ENCODE peak calls at places on chromosomes 2 and 18, in eight cellular contexts. One of them, this sample, is unnamed.

GRCh38 chr2:141027221-141027620 is 1103.6 kb downstream of the LRP1B start:
- DNase-seq in mesenchymal stem cell: no peak
- DNase-seq in gastrocnemius medialis: no peak
- DNase-seq in SJSA1: no peak
- DNase-seq in aorta: no peak
- DNase-seq in mesendoderm: no peak
- DNase-seq in tibial artery: no peak
- DNase-seq in lower lobe of right lung: no peak
- DNase-seq in this sample: no peak

GRCh38 chr18:8253943-8254342 is 355.3 kb upstream of the RAB12 start:
- DNase-seq in aorta: no peak
- DNase-seq in SJSA1: no peak
- DNase-seq in tibial artery: no peak
- DNase-seq in gastrocnemius medialis: no peak
- DNase-seq in mesendoderm: no peak
- DNase-seq in mesenchymal stem cell: no peak
- DNase-seq in lower lobe of right lung: no peak
- DNase-seq in this sample: no peak

GRCh38 chr2:222861411-222862067 is 703 bp downstream of the ACSL3 start:
- DNase-seq in mesendoderm: no peak
- DNase-seq in aorta: peak; percentile 69
- DNase-seq in lower lobe of right lung: peak; percentile 77
- DNase-seq in SJSA1: peak; percentile 30
- DNase-seq in mesenchymal stem cell: no peak
- DNase-seq in tibial artery: peak; percentile 74
- DNase-seq in gastrocnemius medialis: no peak
- DNase-seq in this sample: peak; percentile 62

GRCh38 chr2:12106440-12107080 is 360.1 kb downstream of the LPIN1 start:
- DNase-seq in mesenchymal stem cell: peak; percentile 98
- DNase-seq in mesendoderm: no peak
- DNase-seq in aorta: peak; percentile 75
- DNase-seq in SJSA1: peak; percentile 89
- DNase-seq in tibial artery: peak; percentile 67
- DNase-seq in lower lobe of right lung: no peak
- DNase-seq in gastrocnemius medialis: peak; percentile 41
- DNase-seq in this sample: peak; percentile 86

GRCh38 chr2:228039752-228040534 is 141.5 kb downstream of the SPHKAP start:
- DNase-seq in SJSA1: peak; percentile 2
- DNase-seq in gastrocnemius medialis: no peak
- DNase-seq in tibial artery: no peak
- DNase-seq in mesendoderm: peak; percentile 63
- DNase-seq in lower lobe of right lung: no peak
- DNase-seq in aorta: no peak
- DNase-seq in mesenchymal stem cell: no peak
- DNase-seq in this sample: no peak

GRCh38 chr18:22171839-22172582 is 2.6 kb downstream of the GATA6 start:
- DNase-seq in aorta: no peak
- DNase-seq in mesenchymal stem cell: no peak
- DNase-seq in tibial artery: no peak
- DNase-seq in mesendoderm: no peak
- DNase-seq in lower lobe of right lung: peak; percentile 46
- DNase-seq in gastrocnemius medialis: no peak
- DNase-seq in SJSA1: no peak
- DNase-seq in this sample: no peak

GRCh38 chr2:240993446-240994160 is 4.8 kb upstream of the SNED1 start:
- DNase-seq in gastrocnemius medialis: no peak
- DNase-seq in SJSA1: no peak
- DNase-seq in lower lobe of right lung: peak; percentile 41
- DNase-seq in mesendoderm: no peak
- DNase-seq in mesenchymal stem cell: no peak
- DNase-seq in tibial artery: peak; percentile 67
- DNase-seq in aorta: no peak
- DNase-seq in this sample: no peak

GRCh38 chr2:215409331-215410127 is 26.3 kb downstream of the FN1 start:
- DNase-seq in lower lobe of right lung: no peak
- DNase-seq in gastrocnemius medialis: no peak
- DNase-seq in tibial artery: no peak
- DNase-seq in aorta: no peak
- DNase-seq in mesendoderm: no peak
- DNase-seq in SJSA1: peak; percentile 23
- DNase-seq in mesenchymal stem cell: no peak
- DNase-seq in this sample: no peak

GRCh38 chr18:25072205-25072604 is 279.8 kb downstream of the ZNF521 start:
- DNase-seq in mesendoderm: no peak
- DNase-seq in tibial artery: no peak
- DNase-seq in gastrocnemius medialis: no peak
- DNase-seq in SJSA1: no peak
- DNase-seq in aorta: no peak
- DNase-seq in mesenchymal stem cell: no peak
- DNase-seq in lower lobe of right lung: no peak
- DNase-seq in this sample: no peak

GRCh38 chr18:49920731-49921130 is 107.4 kb upstream of the ACAA2 start:
- DNase-seq in gastrocnemius medialis: no peak
- DNase-seq in mesendoderm: no peak
- DNase-seq in SJSA1: peak; percentile 83
- DNase-seq in aorta: no peak
- DNase-seq in mesenchymal stem cell: no peak
- DNase-seq in lower lobe of right lung: no peak
- DNase-seq in tibial artery: no peak
- DNase-seq in this sample: no peak

GRCh38 chr18:71443726-71444480 is 1100.2 kb downstream of the CBLN2 start:
- DNase-seq in tibial artery: no peak
- DNase-seq in SJSA1: no peak
- DNase-seq in aorta: no peak
- DNase-seq in mesendoderm: peak; percentile 11
- DNase-seq in gastrocnemius medialis: no peak
- DNase-seq in lower lobe of right lung: no peak
- DNase-seq in mesenchymal stem cell: no peak
- DNase-seq in this sample: no peak

GRCh38 chr2:188788621-188789020 is 185.6 kb upstream of the COL3A1 start:
- DNase-seq in SJSA1: peak; percentile 83
- DNase-seq in gastrocnemius medialis: peak; percentile 39
- DNase-seq in aorta: peak; percentile 80
- DNase-seq in mesendoderm: no peak
- DNase-seq in lower lobe of right lung: no peak
- DNase-seq in mesenchymal stem cell: peak; percentile 87
- DNase-seq in tibial artery: peak; percentile 84
- DNase-seq in this sample: peak; percentile 54

GRCh38 chr2:52976132-52976949 is 791.3 kb upstream of the CHAC2 start:
- DNase-seq in tibial artery: no peak
- DNase-seq in lower lobe of right lung: no peak
- DNase-seq in mesenchymal stem cell: peak; percentile 18
- DNase-seq in mesendoderm: peak; percentile 66
- DNase-seq in gastrocnemius medialis: no peak
- DNase-seq in aorta: no peak
- DNase-seq in SJSA1: peak; percentile 7
- DNase-seq in this sample: no peak

GRCh38 chr2:24261441-24261840 is 86.6 kb downstream of the FAM228A start:
- DNase-seq in SJSA1: no peak
- DNase-seq in gastrocnemius medialis: no peak
- DNase-seq in mesendoderm: no peak
- DNase-seq in aorta: no peak
- DNase-seq in lower lobe of right lung: no peak
- DNase-seq in mesenchymal stem cell: no peak
- DNase-seq in tibial artery: no peak
- DNase-seq in this sample: no peak

GRCh38 chr2:42795871-42796301 is 3.5 kb upstream of the HAAO start:
- DNase-seq in SJSA1: no peak
- DNase-seq in lower lobe of right lung: no peak
- DNase-seq in gastrocnemius medialis: no peak
- DNase-seq in aorta: no peak
- DNase-seq in mesendoderm: no peak
- DNase-seq in tibial artery: no peak
- DNase-seq in mesenchymal stem cell: peak; percentile 66
- DNase-seq in this sample: no peak

GRCh38 chr2:241260911-241261310 is 54.6 kb downstream of the HDLBP start:
- DNase-seq in aorta: no peak
- DNase-seq in mesendoderm: no peak
- DNase-seq in SJSA1: no peak
- DNase-seq in gastrocnemius medialis: no peak
- DNase-seq in tibial artery: no peak
- DNase-seq in lower lobe of right lung: no peak
- DNase-seq in mesenchymal stem cell: no peak
- DNase-seq in this sample: no peak

GRCh38 chr18:71036783-71037182 is 747.9 kb downstream of the SOCS6 start:
- DNase-seq in SJSA1: peak; percentile 4
- DNase-seq in mesenchymal stem cell: no peak
- DNase-seq in gastrocnemius medialis: no peak
- DNase-seq in lower lobe of right lung: no peak
- DNase-seq in aorta: no peak
- DNase-seq in tibial artery: no peak
- DNase-seq in mesendoderm: peak; percentile 1
- DNase-seq in this sample: no peak

GRCh38 chr2:149166958-149167810 is 128.7 kb downstream of the LYPD6B start:
- DNase-seq in mesenchymal stem cell: peak; percentile 34
- DNase-seq in mesendoderm: no peak
- DNase-seq in lower lobe of right lung: no peak
- DNase-seq in aorta: no peak
- DNase-seq in tibial artery: no peak
- DNase-seq in SJSA1: no peak
- DNase-seq in gastrocnemius medialis: no peak
- DNase-seq in this sample: no peak

GRCh38 chr18:64258111-64258650 is 109.3 kb upstream of the LINC00305 start:
- DNase-seq in lower lobe of right lung: no peak
- DNase-seq in mesenchymal stem cell: no peak
- DNase-seq in aorta: no peak
- DNase-seq in mesendoderm: no peak
- DNase-seq in SJSA1: no peak
- DNase-seq in gastrocnemius medialis: no peak
- DNase-seq in tibial artery: no peak
- DNase-seq in this sample: no peak

GRCh38 chr2:136392897-136393296 is 274.9 kb upstream of the CXCR4 start:
- DNase-seq in gastrocnemius medialis: no peak
- DNase-seq in lower lobe of right lung: no peak
- DNase-seq in SJSA1: no peak
- DNase-seq in aorta: no peak
- DNase-seq in tibial artery: no peak
- DNase-seq in mesendoderm: no peak
- DNase-seq in mesenchymal stem cell: no peak
- DNase-seq in this sample: no peak

GRCh38 chr2:112220831-112221230 is 34.0 kb downstream of the ZC3H8 start:
- DNase-seq in mesendoderm: no peak
- DNase-seq in tibial artery: no peak
- DNase-seq in mesenchymal stem cell: no peak
- DNase-seq in gastrocnemius medialis: no peak
- DNase-seq in lower lobe of right lung: no peak
- DNase-seq in aorta: no peak
- DNase-seq in SJSA1: no peak
- DNase-seq in this sample: no peak

GRCh38 chr2:224586127-224586702 is 1.1 kb upstream of the CUL3 start:
- DNase-seq in mesendoderm: no peak
- DNase-seq in lower lobe of right lung: no peak
- DNase-seq in aorta: no peak
- DNase-seq in mesenchymal stem cell: no peak
- DNase-seq in tibial artery: no peak
- DNase-seq in SJSA1: no peak
- DNase-seq in gastrocnemius medialis: no peak
- DNase-seq in this sample: no peak

GRCh38 chr2:8448822-8449577 is 232.9 kb upstream of the ID2 start:
- DNase-seq in mesendoderm: no peak
- DNase-seq in SJSA1: no peak
- DNase-seq in mesenchymal stem cell: no peak
- DNase-seq in aorta: no peak
- DNase-seq in tibial artery: no peak
- DNase-seq in gastrocnemius medialis: no peak
- DNase-seq in lower lobe of right lung: no peak
- DNase-seq in this sample: no peak
- H3K27me3 ChIP-seq in mesendoderm: no peaks in the 10 kb centered on the region
- H3K27me3 ChIP-seq in SJSA1: no peaks in the 10 kb centered on the region
- H3K27me3 ChIP-seq in mesenchymal stem cell: no peaks in the 10 kb centered on the region
- H3K27me3 ChIP-seq in aorta: no peaks in the 10 kb centered on the region
- H3K27me3 ChIP-seq in tibial artery: no peaks in the 10 kb centered on the region
- H3K27me3 ChIP-seq in gastrocnemius medialis: no peaks in the 10 kb centered on the region
- H3K27me3 ChIP-seq in lower lobe of right lung: no peaks in the 10 kb centered on the region
- H3K27me3 ChIP-seq in this sample: peaks cover 4% of the 10 kb centered on the region

DNA sequence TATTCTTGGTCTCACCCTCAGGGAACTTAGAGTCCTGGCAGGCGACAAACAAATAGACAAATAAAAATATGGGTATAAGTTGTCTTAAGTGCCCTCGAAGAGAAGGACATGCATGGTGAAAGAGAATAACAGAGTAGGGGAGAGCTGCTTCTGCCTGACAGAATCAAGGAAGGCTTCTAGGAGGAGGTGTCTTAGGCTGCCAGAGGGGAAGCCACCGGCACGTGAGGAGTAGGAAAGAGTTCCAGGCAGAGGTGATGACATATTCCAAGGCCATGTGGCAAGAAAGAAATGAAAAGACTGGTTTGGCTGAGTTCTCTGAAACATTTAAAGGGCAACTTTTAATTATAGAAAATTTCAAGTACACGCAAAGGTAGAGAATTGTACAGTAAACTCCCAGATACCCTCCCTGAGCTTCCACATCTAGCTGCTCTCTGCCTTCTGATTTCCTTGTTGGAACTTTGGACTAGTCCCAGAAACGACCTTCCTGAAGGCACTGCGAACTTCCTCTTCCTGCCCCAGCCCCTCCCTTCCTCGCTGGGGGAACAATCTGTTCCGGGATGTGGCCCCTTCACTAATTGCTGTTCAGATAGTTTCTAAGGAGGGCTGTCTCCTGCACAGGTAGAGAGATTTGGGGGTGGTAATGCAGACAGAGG is 91.7 kb downstream of the DYSF start:
- DNase-seq in mesendoderm: no peak
- DNase-seq in lower lobe of right lung: no peak
- DNase-seq in gastrocnemius medialis: no peak
- DNase-seq in aorta: peak; percentile 24
- DNase-seq in tibial artery: peak; percentile 48
- DNase-seq in SJSA1: no peak
- DNase-seq in mesenchymal stem cell: no peak
- DNase-seq in this sample: peak; percentile 35
- H3K27ac ChIP-seq in mesendoderm: no peak overlapping the region
- H3K27ac ChIP-seq in lower lobe of right lung: peak overlapping the region; percentile 62
- H3K27ac ChIP-seq in gastrocnemius medialis: peak overlapping the region; percentile 69
- H3K27ac ChIP-seq in aorta: no peak overlapping the region
- H3K27ac ChIP-seq in tibial artery: no peak overlapping the region
- H3K27ac ChIP-seq in SJSA1: no peak overlapping the region
- H3K27ac ChIP-seq in mesenchymal stem cell: no peak overlapping the region
- H3K27ac ChIP-seq in this sample: peak overlapping the region; percentile 55

DNA sequence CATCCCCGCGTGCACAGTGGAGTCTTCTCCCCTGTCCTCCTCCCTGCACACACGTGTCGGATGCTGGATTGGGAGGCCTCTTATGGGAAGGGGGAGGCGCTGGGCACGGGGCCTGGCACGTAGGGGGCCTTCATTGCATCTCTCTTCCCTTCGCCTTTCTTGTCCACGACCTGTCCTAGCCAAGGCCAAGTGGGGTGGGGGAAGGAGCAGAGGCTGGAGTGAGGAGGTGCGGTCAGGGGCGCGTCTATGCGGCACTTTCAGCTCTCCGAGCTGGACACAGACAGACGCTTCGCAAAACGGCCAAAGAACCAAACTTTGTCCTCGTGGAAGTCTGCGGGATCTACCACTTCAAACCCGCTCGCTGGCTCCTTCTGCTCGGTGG is 13.4 kb downstream of the ALPG start:
- DNase-seq in mesenchymal stem cell: peak; percentile 2
- DNase-seq in tibial artery: peak; percentile 42
- DNase-seq in lower lobe of right lung: peak; percentile 20
- DNase-seq in aorta: no peak
- DNase-seq in mesendoderm: peak; percentile 33
- DNase-seq in SJSA1: no peak
- DNase-seq in gastrocnemius medialis: no peak
- DNase-seq in this sample: no peak
- H3K27me3 ChIP-seq in mesenchymal stem cell: peaks cover 88% of the 10 kb centered on the region
- H3K27me3 ChIP-seq in tibial artery: no peaks in the 10 kb centered on the region
- H3K27me3 ChIP-seq in lower lobe of right lung: peaks cover 64% of the 10 kb centered on the region
- H3K27me3 ChIP-seq in aorta: no peaks in the 10 kb centered on the region
- H3K27me3 ChIP-seq in mesendoderm: peaks cover 44% of the 10 kb centered on the region
- H3K27me3 ChIP-seq in SJSA1: peaks cover 59% of the 10 kb centered on the region
- H3K27me3 ChIP-seq in gastrocnemius medialis: peaks cover 62% of the 10 kb centered on the region
- H3K27me3 ChIP-seq in this sample: no peaks in the 10 kb centered on the region

GRCh38 chr2:25558262-25558661 is 115.1 kb downstream of the DTNB start:
- DNase-seq in aorta: no peak
- DNase-seq in mesenchymal stem cell: peak; percentile 81
- DNase-seq in lower lobe of right lung: no peak
- DNase-seq in mesendoderm: peak; percentile 42
- DNase-seq in gastrocnemius medialis: no peak
- DNase-seq in SJSA1: peak; percentile 58
- DNase-seq in tibial artery: no peak
- DNase-seq in this sample: no peak
- H3K27ac ChIP-seq in aorta: no peak overlapping the region
- H3K27ac ChIP-seq in mesenchymal stem cell: no peak overlapping the region
- H3K27ac ChIP-seq in lower lobe of right lung: no peak overlapping the region
- H3K27ac ChIP-seq in mesendoderm: no peak overlapping the region
- H3K27ac ChIP-seq in gastrocnemius medialis: no peak overlapping the region
- H3K27ac ChIP-seq in SJSA1: peak overlapping the region; percentile 70
- H3K27ac ChIP-seq in tibial artery: no peak overlapping the region
- H3K27ac ChIP-seq in this sample: no peak overlapping the region

This sample was measured in psoas muscle.